ENCODE peak calls at places on chromosomes 7 and 10, in seven cellular contexts. One of them, this sample, is unnamed.

GRCh38 chr10:110218627-110219026 is 11.2 kb downstream of the MXI1 start:
- DNase-seq in ovary: no peak
- DNase-seq in fibroblast of lung: no peak
- DNase-seq in mammary epithelial cell: no peak
- DNase-seq in body of pancreas: no peak
- DNase-seq in adrenal gland: no peak
- DNase-seq in HCT116: no peak
- DNase-seq in this sample: no peak

GRCh38 chr7:44650242-44650641 is 43.8 kb downstream of the OGDH start:
- DNase-seq in ovary: no peak
- DNase-seq in fibroblast of lung: no peak
- DNase-seq in mammary epithelial cell: no peak
- DNase-seq in body of pancreas: no peak
- DNase-seq in adrenal gland: no peak
- DNase-seq in HCT116: no peak
- DNase-seq in this sample: no peak

GRCh38 chr10:11260136-11260535 is 242.5 kb downstream of the CELF2 start:
- DNase-seq in ovary: no peak
- DNase-seq in fibroblast of lung: no peak
- DNase-seq in mammary epithelial cell: no peak
- DNase-seq in body of pancreas: no peak
- DNase-seq in adrenal gland: no peak
- DNase-seq in HCT116: no peak
- DNase-seq in this sample: no peak

GRCh38 chr10:35448687-35449662 is 112.7 kb downstream of the CCNY start:
- DNase-seq in ovary: peak; percentile 68
- DNase-seq in fibroblast of lung: no peak
- DNase-seq in mammary epithelial cell: peak; percentile 17
- DNase-seq in body of pancreas: no peak
- DNase-seq in adrenal gland: peak; percentile 68
- DNase-seq in HCT116: no peak
- DNase-seq in this sample: no peak

GRCh38 chr10:75378403-75378802 is 23.2 kb downstream of the ZNF503 start:
- DNase-seq in ovary: no peak
- DNase-seq in fibroblast of lung: no peak
- DNase-seq in mammary epithelial cell: no peak
- DNase-seq in body of pancreas: no peak
- DNase-seq in adrenal gland: no peak
- DNase-seq in HCT116: no peak
- DNase-seq in this sample: no peak

GRCh38 chr10:124378817-124379510 is 39.8 kb downstream of the OAT start:
- DNase-seq in ovary: no peak
- DNase-seq in fibroblast of lung: peak; percentile 18
- DNase-seq in mammary epithelial cell: peak; percentile 90
- DNase-seq in body of pancreas: no peak
- DNase-seq in adrenal gland: no peak
- DNase-seq in HCT116: peak; percentile 78
- DNase-seq in this sample: no peak

GRCh38 chr10:106506509-106507265 is 657.8 kb downstream of the SORCS1 start:
- DNase-seq in ovary: no peak
- DNase-seq in fibroblast of lung: peak; percentile 9
- DNase-seq in mammary epithelial cell: peak; percentile 84
- DNase-seq in body of pancreas: no peak
- DNase-seq in adrenal gland: no peak
- DNase-seq in HCT116: no peak
- DNase-seq in this sample: no peak

GRCh38 chr7:155702616-155703015 is 58.2 kb downstream of the RBM33 start:
- DNase-seq in ovary: no peak
- DNase-seq in fibroblast of lung: peak; percentile 50
- DNase-seq in mammary epithelial cell: peak; percentile 93
- DNase-seq in body of pancreas: no peak
- DNase-seq in adrenal gland: no peak
- DNase-seq in HCT116: no peak
- DNase-seq in this sample: no peak

GRCh38 chr10:132195366-132196075 is 8.8 kb downstream of the DPYSL4 start:
- DNase-seq in ovary: no peak
- DNase-seq in fibroblast of lung: no peak
- DNase-seq in mammary epithelial cell: no peak
- DNase-seq in body of pancreas: no peak
- DNase-seq in adrenal gland: no peak
- DNase-seq in HCT116: no peak
- DNase-seq in this sample: no peak

GRCh38 chr7:129184979-129185670 is 3.3 kb upstream of the SMO start:
- DNase-seq in ovary: no peak
- DNase-seq in fibroblast of lung: no peak
- DNase-seq in mammary epithelial cell: peak; percentile 82
- DNase-seq in body of pancreas: no peak
- DNase-seq in adrenal gland: no peak
- DNase-seq in HCT116: no peak
- DNase-seq in this sample: no peak

GRCh38 chr7:121202834-121203233 is 126.0 kb upstream of the WNT16 start:
- DNase-seq in ovary: no peak
- DNase-seq in fibroblast of lung: no peak
- DNase-seq in mammary epithelial cell: no peak
- DNase-seq in body of pancreas: no peak
- DNase-seq in adrenal gland: no peak
- DNase-seq in HCT116: peak; percentile 3
- DNase-seq in this sample: no peak

GRCh38 chr10:62915192-62915591 is 99.0 kb upstream of the EGR2 start:
- DNase-seq in ovary: no peak
- DNase-seq in fibroblast of lung: no peak
- DNase-seq in mammary epithelial cell: no peak
- DNase-seq in body of pancreas: no peak
- DNase-seq in adrenal gland: no peak
- DNase-seq in HCT116: no peak
- DNase-seq in this sample: no peak

GRCh38 chr7:50814166-50814565 is 31.5 kb upstream of the GRB10 start:
- DNase-seq in ovary: no peak
- DNase-seq in fibroblast of lung: no peak
- DNase-seq in mammary epithelial cell: no peak
- DNase-seq in body of pancreas: no peak
- DNase-seq in adrenal gland: no peak
- DNase-seq in HCT116: no peak
- DNase-seq in this sample: no peak

GRCh38 chr7:124460053-124460445 is 305.5 kb downstream of the GPR37 start:
- DNase-seq in ovary: no peak
- DNase-seq in fibroblast of lung: no peak
- DNase-seq in mammary epithelial cell: no peak
- DNase-seq in body of pancreas: no peak
- DNase-seq in adrenal gland: no peak
- DNase-seq in HCT116: no peak
- DNase-seq in this sample: no peak

GRCh38 chr7:153430931-153431330 is 621.3 kb upstream of the DPP6 start:
- DNase-seq in ovary: no peak
- DNase-seq in fibroblast of lung: no peak
- DNase-seq in mammary epithelial cell: no peak
- DNase-seq in body of pancreas: no peak
- DNase-seq in adrenal gland: no peak
- DNase-seq in HCT116: no peak
- DNase-seq in this sample: no peak

GRCh38 chr7:139883814-139884213 is 54.8 kb downstream of the TBXAS1 start:
- DNase-seq in ovary: no peak
- DNase-seq in fibroblast of lung: no peak
- DNase-seq in mammary epithelial cell: no peak
- DNase-seq in body of pancreas: no peak
- DNase-seq in adrenal gland: no peak
- DNase-seq in HCT116: no peak
- DNase-seq in this sample: no peak

GRCh38 chr10:112655722-112656121 is 208.7 kb downstream of the VTI1A start:
- DNase-seq in ovary: no peak
- DNase-seq in fibroblast of lung: no peak
- DNase-seq in mammary epithelial cell: no peak
- DNase-seq in body of pancreas: no peak
- DNase-seq in adrenal gland: no peak
- DNase-seq in HCT116: no peak
- DNase-seq in this sample: no peak

GRCh38 chr10:120221873-120222485 is 235.0 kb upstream of the PLPP4 start:
- DNase-seq in ovary: no peak
- DNase-seq in fibroblast of lung: peak; percentile 25
- DNase-seq in mammary epithelial cell: peak; percentile 45
- DNase-seq in body of pancreas: peak; percentile 52
- DNase-seq in adrenal gland: no peak
- DNase-seq in HCT116: peak; percentile 54
- DNase-seq in this sample: no peak

GRCh38 chr7:157017639-157018327 is 7.3 kb upstream of the MNX1 start:
- DNase-seq in ovary: no peak
- DNase-seq in fibroblast of lung: no peak
- DNase-seq in mammary epithelial cell: no peak
- DNase-seq in body of pancreas: no peak
- DNase-seq in adrenal gland: no peak
- DNase-seq in HCT116: no peak
- DNase-seq in this sample: no peak

GRCh38 chr10:60140681-60141632 is 234.6 kb upstream of the CCDC6 start:
- DNase-seq in ovary: no peak
- DNase-seq in fibroblast of lung: peak; percentile 65
- DNase-seq in mammary epithelial cell: no peak
- DNase-seq in body of pancreas: no peak
- DNase-seq in adrenal gland: peak; percentile 34
- DNase-seq in HCT116: no peak
- DNase-seq in this sample: no peak

GRCh38 chr7:84454174-84454959 is 259.8 kb upstream of the SEMA3A start:
- DNase-seq in ovary: no peak
- DNase-seq in fibroblast of lung: no peak
- DNase-seq in mammary epithelial cell: no peak
- DNase-seq in body of pancreas: no peak
- DNase-seq in adrenal gland: no peak
- DNase-seq in HCT116: no peak
- DNase-seq in this sample: no peak
- TF ChIP-seq CTCF in ovary: no peak
- TF ChIP-seq CTCF in fibroblast of lung: peak; percentile 12
- TF ChIP-seq CTCF in mammary epithelial cell: peak; percentile 31
- TF ChIP-seq CTCF in body of pancreas: no peak
- TF ChIP-seq CTCF in adrenal gland: no peak
- TF ChIP-seq CTCF in HCT116: peak; percentile 22
- TF ChIP-seq CTCF in this sample: peak; percentile 15

DNA sequence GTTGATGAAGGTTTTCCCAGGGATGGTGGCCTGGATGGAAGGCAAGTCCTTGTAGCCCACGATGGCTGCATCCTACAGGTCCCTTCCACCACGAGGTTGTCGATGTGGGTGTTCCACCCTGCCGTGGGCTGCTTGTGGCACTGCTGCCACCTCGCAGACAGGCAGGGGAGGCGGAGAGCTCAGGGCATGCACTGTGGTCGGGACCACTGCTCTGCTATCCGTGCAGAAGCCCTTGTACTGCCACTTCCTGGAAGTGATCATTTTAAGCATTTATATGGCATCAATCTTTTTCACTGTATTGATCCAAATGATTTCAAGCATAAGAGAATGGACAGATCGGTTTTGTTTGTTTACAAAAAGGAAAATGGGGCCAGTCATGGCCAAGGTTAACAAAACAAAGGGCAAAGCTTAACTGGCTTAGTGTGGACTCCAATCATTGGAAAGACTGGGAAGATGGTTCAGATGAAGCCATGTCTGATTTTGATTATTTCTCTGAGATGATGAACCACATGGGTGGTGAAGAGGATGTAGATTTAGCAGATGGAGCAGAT is 8.2 kb upstream of the CYP17A1 start:
- DNase-seq in ovary: no peak
- DNase-seq in fibroblast of lung: no peak
- DNase-seq in mammary epithelial cell: no peak
- DNase-seq in body of pancreas: no peak
- DNase-seq in adrenal gland: no peak
- DNase-seq in HCT116: no peak
- DNase-seq in this sample: no peak
- H3K4me3 ChIP-seq in ovary: no peak overlapping the region
- H3K4me3 ChIP-seq in fibroblast of lung: no peak overlapping the region
- H3K4me3 ChIP-seq in mammary epithelial cell: no peak overlapping the region
- H3K4me3 ChIP-seq in body of pancreas: no peak overlapping the region
- H3K4me3 ChIP-seq in adrenal gland: no peak overlapping the region
- H3K4me3 ChIP-seq in HCT116: no peak overlapping the region
- H3K4me3 ChIP-seq in this sample: no peak overlapping the region

GRCh38 chr7:69540275-69540674 is 58.0 kb upstream of the AUTS2 start:
- DNase-seq in ovary: no peak
- DNase-seq in fibroblast of lung: no peak
- DNase-seq in mammary epithelial cell: no peak
- DNase-seq in body of pancreas: no peak
- DNase-seq in adrenal gland: no peak
- DNase-seq in HCT116: no peak
- DNase-seq in this sample: no peak

GRCh38 chr7:69534461-69535041 is 63.7 kb upstream of the AUTS2 start:
- DNase-seq in ovary: no peak
- DNase-seq in fibroblast of lung: no peak
- DNase-seq in mammary epithelial cell: no peak
- DNase-seq in body of pancreas: no peak
- DNase-seq in adrenal gland: no peak
- DNase-seq in HCT116: no peak
- DNase-seq in this sample: no peak

GRCh38 chr7:69537691-69538090 is 60.6 kb upstream of the AUTS2 start:
- DNase-seq in ovary: no peak
- DNase-seq in fibroblast of lung: no peak
- DNase-seq in mammary epithelial cell: no peak
- DNase-seq in body of pancreas: no peak
- DNase-seq in adrenal gland: no peak
- DNase-seq in HCT116: no peak
- DNase-seq in this sample: no peak
- H3K27ac ChIP-seq in ovary: no peak overlapping the region
- H3K27ac ChIP-seq in fibroblast of lung: no peak overlapping the region
- H3K27ac ChIP-seq in mammary epithelial cell: no peak overlapping the region
- H3K27ac ChIP-seq in body of pancreas: no peak overlapping the region
- H3K27ac ChIP-seq in adrenal gland: no peak overlapping the region
- H3K27ac ChIP-seq in HCT116: no peak overlapping the region
- H3K27ac ChIP-seq in this sample: no peak overlapping the region

GRCh38 chr10:127196955-127197432 is 603 bp upstream of the INSYN2A start:
- DNase-seq in ovary: no peak
- DNase-seq in fibroblast of lung: no peak
- DNase-seq in mammary epithelial cell: no peak
- DNase-seq in body of pancreas: no peak
- DNase-seq in adrenal gland: no peak
- DNase-seq in HCT116: no peak
- DNase-seq in this sample: no peak

GRCh38 chr10:127196227-127196954 is at the start of gene INSYN2A:
- DNase-seq in ovary: peak; percentile 47
- DNase-seq in fibroblast of lung: peak; percentile 65
- DNase-seq in mammary epithelial cell: peak; percentile 59
- DNase-seq in body of pancreas: peak; percentile 15
- DNase-seq in adrenal gland: no peak
- DNase-seq in HCT116: no peak
- DNase-seq in this sample: no peak

GRCh38 chr10:127200646-127201045 is 4.3 kb upstream of the INSYN2A start:
- DNase-seq in ovary: no peak
- DNase-seq in fibroblast of lung: no peak
- DNase-seq in mammary epithelial cell: no peak
- DNase-seq in body of pancreas: no peak
- DNase-seq in adrenal gland: no peak
- DNase-seq in HCT116: no peak
- DNase-seq in this sample: no peak

GRCh38 chr10:127198721-127199120 is 2.3 kb upstream of the INSYN2A start:
- DNase-seq in ovary: no peak
- DNase-seq in fibroblast of lung: no peak
- DNase-seq in mammary epithelial cell: no peak
- DNase-seq in body of pancreas: no peak
- DNase-seq in adrenal gland: no peak
- DNase-seq in HCT116: no peak
- DNase-seq in this sample: no peak

DNA sequence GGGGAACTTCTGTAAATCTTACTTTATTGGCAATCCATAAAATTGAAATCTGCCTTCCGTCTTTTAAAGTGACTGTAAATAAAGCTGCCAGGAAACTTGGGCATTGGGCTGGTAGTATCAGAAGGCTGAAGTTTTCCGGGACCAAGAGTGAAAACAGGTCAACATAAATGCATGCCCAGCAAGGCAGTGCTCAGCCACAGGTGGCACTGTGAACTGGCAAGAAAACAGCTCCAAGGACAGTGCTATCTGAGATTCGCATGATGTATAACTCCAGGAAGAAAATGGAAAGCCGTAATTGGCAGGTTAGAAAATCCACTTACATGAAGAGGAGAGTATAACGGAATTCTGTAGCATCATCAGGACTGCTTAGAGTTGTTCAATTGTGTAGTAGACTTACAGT is 1.9 kb upstream of the INSYN2A start:
- DNase-seq in ovary: no peak
- DNase-seq in fibroblast of lung: no peak
- DNase-seq in mammary epithelial cell: no peak
- DNase-seq in body of pancreas: no peak
- DNase-seq in adrenal gland: no peak
- DNase-seq in HCT116: no peak
- DNase-seq in this sample: no peak
- TF ChIP-seq CTCF in ovary: no peak
- TF ChIP-seq CTCF in fibroblast of lung: peak; percentile 8
- TF ChIP-seq CTCF in mammary epithelial cell: peak; percentile 22
- TF ChIP-seq CTCF in body of pancreas: no peak
- TF ChIP-seq CTCF in adrenal gland: no peak
- TF ChIP-seq CTCF in HCT116: peak; percentile 35
- TF ChIP-seq CTCF in this sample: no peak